ENCODE peak calls at places on chromosome 16, in nine cellular contexts. D is mucosa of descending colon, Y is PC-9, R is AG04449, G is A549, N is pancreas, A is NB4, Q is BJ, F is HFF-Myc. U is an unnamed sample.

GRCh38 chr16:595942-596735 is 6.3 kb downstream of the RAB40C start:
- DNase-seq in D (no peak), Y (no peak), R (no peak), G (no peak), N (peak), A (peak), Q (no peak), F (no peak), U (no peak)

GRCh38 chr16:57032346-57032745 is 43.0 kb downstream of the NLRC5 start:
- DNase-seq in D (no peak), Y (no peak), R (no peak), G (no peak), N (no peak), A (no peak), Q (no peak), F (no peak), U (no peak)

GRCh38 chr16:65548470-65548869 is 426.6 kb upstream of the CDH11 start:
- DNase-seq in D (no peak), Y (no peak), R (no peak), G (no peak), N (no peak), A (no peak), Q (no peak), F (no peak), U (no peak)

GRCh38 chr16:67537270-67537635 is 8.6 kb downstream of the RIPOR1 start:
- DNase-seq in D (peak), Y (no peak), R (no peak), G (no peak), N (peak), A (no peak), Q (no peak), F (no peak), U (peak)

GRCh38 chr16:55868980-55869379 is 6.2 kb downstream of the CES5A start:
- DNase-seq in D (no peak), Y (no peak), R (no peak), G (no peak), N (no peak), A (no peak), Q (no peak), F (no peak), U (no peak)

GRCh38 chr16:981695-982151 is at the start of gene SOX8:
- DNase-seq in D (no peak), Y (no peak), R (no peak), G (no peak), N (no peak), A (no peak), Q (no peak), F (no peak), U (peak)

GRCh38 chr16:87806608-87807546 is 41.1 kb upstream of the KLHDC4 start:
- DNase-seq in D (peak), Y (peak), R (peak), G (peak), N (peak), A (peak), Q (peak), F (peak), U (peak)

GRCh38 chr16:20734056-20734455 is 7.6 kb downstream of the THUMPD1 start:
- DNase-seq in D (no peak), Y (no peak), R (no peak), G (no peak), N (no peak), A (no peak), Q (no peak), F (no peak), U (no peak)

GRCh38 chr16:15599303-15600070 is 43.5 kb downstream of the MARF1 start:
- DNase-seq in D (no peak), Y (no peak), R (no peak), G (no peak), N (no peak), A (no peak), Q (no peak), F (no peak), U (no peak)

GRCh38 chr16:2151188-2152091 is 3.0 kb downstream of the RAB26 start:
- DNase-seq in D (no peak), Y (no peak), R (no peak), G (no peak), N (no peak), A (peak), Q (no peak), F (no peak), U (no peak)

GRCh38 chr16:626787-627457 is 3.9 kb upstream of the WFIKKN1 start:
- DNase-seq in D (no peak), Y (peak), R (peak), G (peak), N (no peak), A (no peak), Q (peak), F (peak), U (no peak)

GRCh38 chr16:49000594-49000993 is 281.0 kb downstream of the CBLN1 start:
- DNase-seq in D (no peak), Y (no peak), R (no peak), G (no peak), N (no peak), A (no peak), Q (no peak), F (no peak), U (no peak)

GRCh38 chr16:24493859-24494258 is 45.5 kb upstream of the RBBP6 start:
- DNase-seq in D (no peak), Y (peak), R (no peak), G (no peak), N (no peak), A (no peak), Q (no peak), F (no peak), U (no peak)

GRCh38 chr16:51900221-51900780 is 646.6 kb downstream of the TOX3 start:
- DNase-seq in D (no peak), Y (no peak), R (no peak), G (no peak), N (no peak), A (no peak), Q (no peak), F (no peak), U (no peak)

GRCh38 chr16:55453909-55454308 is 25.1 kb upstream of the MMP2 start:
- DNase-seq in D (no peak), Y (no peak), R (no peak), G (no peak), N (no peak), A (no peak), Q (no peak), F (no peak), U (no peak)

GRCh38 chr16:52825882-52826281 is 226.8 kb downstream of the CHD9NB start:
- DNase-seq in D (no peak), Y (no peak), R (no peak), G (no peak), N (no peak), A (no peak), Q (no peak), F (no peak), U (no peak)

GRCh38 chr16:1078579-1079021 is 6.1 kb downstream of the SSTR5 start:
- DNase-seq in D (peak), Y (peak), R (no peak), G (peak), N (peak), A (no peak), Q (no peak), F (no peak), U (peak)

GRCh38 chr16:71853413-71853812 is 7.6 kb downstream of the ATXN1L start:
- DNase-seq in D (no peak), Y (no peak), R (no peak), G (no peak), N (no peak), A (no peak), Q (no peak), F (no peak), U (no peak)

GRCh38 chr16:60655514-60656153 is 1380.6 kb downstream of the CDH8 start:
- DNase-seq in D (no peak), Y (no peak), R (no peak), G (no peak), N (no peak), A (no peak), Q (no peak), F (no peak), U (no peak)

GRCh38 chr16:66844342-66845079 is at the start of gene CA7:
- DNase-seq in D (no peak), Y (no peak), R (no peak), G (no peak), N (no peak), A (no peak), Q (no peak), F (no peak), U (no peak)

GRCh38 chr16:66918355-66918754 is 330 bp downstream of the CDH16 start:
- DNase-seq in D (no peak), Y (no peak), R (no peak), G (no peak), N (no peak), A (no peak), Q (no peak), F (no peak), U (no peak)

GRCh38 chr16:53829186-53829747 is 125.3 kb downstream of the FTO start:
- DNase-seq in D (no peak), Y (peak), R (no peak), G (no peak), N (no peak), A (no peak), Q (no peak), F (no peak), U (no peak)

GRCh38 chr16:1647904-1648303 is 30.2 kb upstream of the JPT2 start:
- DNase-seq in D (no peak), Y (no peak), R (no peak), G (no peak), N (no peak), A (no peak), Q (no peak), F (no peak), U (no peak)

GRCh38 chr16:14097182-14097951 is 26.2 kb downstream of the MRTFB start:
- DNase-seq in D (no peak), Y (peak), R (no peak), G (no peak), N (no peak), A (no peak), Q (no peak), F (no peak), U (peak)

GRCh38 chr16:11168386-11169065 is 87.5 kb downstream of the SOCS1 start:
- DNase-seq in D (no peak), Y (peak), R (no peak), G (no peak), N (no peak), A (no peak), Q (no peak), F (no peak), U (no peak)

GRCh38 chr16:59356144-59356543 is 622.0 kb upstream of the GOT2 start:
- DNase-seq in D (no peak), Y (no peak), R (no peak), G (no peak), N (no peak), A (no peak), Q (no peak), F (no peak), U (no peak)

GRCh38 chr16:87541004-87541881 is 48.4 kb upstream of the ZCCHC14 start:
- DNase-seq in D (no peak), Y (no peak), R (peak), G (no peak), N (no peak), A (no peak), Q (no peak), F (no peak), U (no peak)

GRCh38 chr16:60646631-60647030 is 1389.6 kb downstream of the CDH8 start:
- DNase-seq in D (no peak), Y (no peak), R (no peak), G (no peak), N (no peak), A (no peak), Q (no peak), F (no peak), U (no peak)

GRCh38 chr16:59164461-59164860 is 430.3 kb upstream of the GOT2 start:
- DNase-seq in D (no peak), Y (no peak), R (no peak), G (no peak), N (no peak), A (peak), Q (no peak), F (no peak), U (no peak)

GRCh38 chr16:61792194-61792904 is 243.9 kb downstream of the CDH8 start:
- DNase-seq in D (no peak), Y (peak), R (peak), G (no peak), N (no peak), A (no peak), Q (peak), F (peak), U (no peak)

GRCh38 chr16:75198135-75198600 is 8.8 kb downstream of the CTRB2 start:
- DNase-seq in D (no peak), Y (no peak), R (no peak), G (no peak), N (peak), A (no peak), Q (peak), F (peak), U (no peak)

GRCh38 chr16:65122974-65123845 is 1.3 kb upstream of the CDH11 start:
- DNase-seq in D (peak), Y (no peak), R (no peak), G (no peak), N (peak), A (no peak), Q (no peak), F (no peak), U (no peak)

GRCh38 chr16:66881560-66881959 is 1.2 kb downstream of the PDP2 start:
- DNase-seq in D (no peak), Y (no peak), R (no peak), G (no peak), N (no peak), A (no peak), Q (no peak), F (no peak), U (no peak)

GRCh38 chr16:68737046-68737729 is at the start of gene CDH1:
- DNase-seq in D (peak), Y (peak), R (no peak), G (no peak), N (peak), A (no peak), Q (no peak), F (no peak), U (peak)

GRCh38 chr16:68739964-68740627 is 3.0 kb downstream of the CDH1 start:
- DNase-seq in D (no peak), Y (no peak), R (no peak), G (peak), N (no peak), A (peak), Q (no peak), F (no peak), U (peak)

GRCh38 chr16:68740628-68741346 is 3.7 kb downstream of the CDH1 start:
- DNase-seq in D (no peak), Y (no peak), R (no peak), G (no peak), N (no peak), A (peak), Q (no peak), F (no peak), U (no peak)

GRCh38 chr16:68736561-68736960 is 531 bp upstream of the CDH1 start:
- DNase-seq in D (no peak), Y (no peak), R (no peak), G (no peak), N (no peak), A (no peak), Q (no peak), F (no peak), U (no peak)

DNA sequence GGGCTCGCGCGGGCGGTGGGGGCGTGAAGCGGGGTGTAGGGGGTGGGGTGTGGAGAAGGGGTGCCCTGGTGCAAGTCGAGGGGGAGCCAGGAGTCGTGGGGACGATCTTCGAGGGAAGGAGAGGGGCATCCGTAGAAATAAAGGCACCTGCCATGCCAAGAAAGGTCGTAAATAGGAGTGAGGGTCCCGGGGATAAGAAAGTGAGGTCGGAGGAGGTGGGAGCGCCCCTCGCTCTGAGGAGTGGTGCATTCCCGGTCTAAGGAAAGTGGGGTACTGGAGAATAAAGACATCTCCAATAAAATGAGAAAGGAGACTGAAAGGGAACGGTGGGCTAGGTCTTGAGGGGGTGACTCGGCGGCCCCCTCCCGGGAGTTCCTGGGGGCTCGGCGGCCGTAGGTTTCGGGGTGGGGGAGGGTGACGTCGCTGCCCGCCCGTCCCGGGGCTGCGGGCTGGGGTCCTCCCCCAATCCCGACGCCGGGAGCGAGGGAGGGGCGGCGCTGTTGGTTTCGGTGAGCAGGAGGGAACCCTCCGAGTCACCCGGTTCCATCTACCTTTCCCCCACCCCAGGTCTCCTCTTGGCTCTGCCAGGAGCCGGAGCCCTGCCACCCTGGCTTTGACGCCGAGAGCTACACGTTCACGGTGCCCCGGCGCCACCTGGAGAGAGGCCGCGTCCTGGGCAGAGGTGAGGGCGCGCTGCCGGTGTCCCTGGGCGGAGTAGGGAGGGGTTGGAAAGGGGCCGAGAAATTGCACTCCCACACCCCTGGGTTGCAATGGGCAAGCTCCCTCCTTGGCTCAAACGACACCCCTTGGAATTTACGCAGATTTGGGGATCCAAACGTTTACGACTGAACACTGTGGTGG is 868 bp downstream of the CDH1 start:
- DNase-seq in D (peak), Y (peak), R (no peak), G (peak), N (peak), A (no peak), Q (no peak), F (no peak), U (peak)
- TF ChIP-seq CTCF in D (peak), Y (peak), R (no peak), G (peak), N (no peak), A (no peak), Q (no peak), F (peak), U (no peak)

DNA sequence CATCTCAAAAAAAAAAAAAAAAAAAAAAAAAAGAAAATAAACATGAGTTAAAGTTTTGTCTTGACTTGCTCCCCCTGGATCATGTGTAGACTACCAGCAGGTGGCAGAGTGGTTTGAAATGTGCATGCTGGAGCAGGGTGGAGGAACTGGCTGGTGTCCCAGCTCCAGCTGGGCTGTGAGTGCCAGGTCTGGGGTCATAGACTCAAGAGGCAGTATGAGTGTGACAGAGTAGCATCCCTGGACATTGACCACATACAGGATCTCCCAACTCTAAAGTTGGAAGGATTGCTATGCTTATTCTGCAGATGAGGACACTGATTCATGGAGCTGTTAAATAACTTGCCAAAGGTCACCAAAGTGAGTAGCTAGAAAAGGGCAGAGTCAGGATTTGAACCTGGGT is 198.0 kb upstream of the MPHOSPH6 start:
- DNase-seq in D (no peak), Y (no peak), R (no peak), G (peak), N (peak), A (peak), Q (no peak), F (no peak), U (peak)
- TF ChIP-seq CTCF in D (no peak), Y (peak), R (peak), G (no peak), N (no peak), A (peak), Q (no peak), F (peak), U (no peak)

DNA sequence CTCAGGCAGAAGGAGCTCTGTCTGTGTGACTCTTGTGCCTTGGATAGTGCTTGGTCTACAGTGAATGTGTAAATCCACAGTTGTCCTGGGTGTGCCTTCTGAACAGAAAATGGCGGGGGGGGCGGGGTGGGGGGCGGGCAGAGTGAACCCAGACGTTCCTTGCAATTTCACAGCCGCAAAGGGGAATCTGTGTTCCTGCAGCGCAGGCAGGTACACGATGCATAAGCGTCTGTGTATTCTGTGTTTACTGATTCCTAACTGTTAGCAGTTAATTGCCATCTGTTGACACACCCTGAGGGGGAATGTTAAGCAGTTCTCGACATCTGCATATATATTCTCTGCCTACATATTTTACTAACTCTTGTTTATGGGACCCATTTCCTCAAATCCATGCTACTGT is 123.5 kb upstream of the ZFHX3 start:
- DNase-seq in D (no peak), Y (no peak), R (no peak), G (no peak), N (no peak), A (no peak), Q (no peak), F (no peak), U (no peak)
- TF ChIP-seq CTCF in D (no peak), Y (no peak), R (no peak), G (no peak), N (no peak), A (no peak), Q (no peak), F (no peak), U (no peak)

GRCh38 chr16:81996664-81997529 is 14.4 kb downstream of the SDR42E1 start:
- DNase-seq in D (no peak), Y (no peak), R (no peak), G (peak), N (no peak), A (peak), Q (peak), F (peak), U (peak)

GRCh38 chr16:81997738-81998137 is 13.5 kb downstream of the SDR42E1 start:
- DNase-seq in D (no peak), Y (peak), R (no peak), G (peak), N (no peak), A (no peak), Q (peak), F (no peak), U (peak)

GRCh38 chr16:81995651-81996050 is 15.6 kb downstream of the SDR42E1 start:
- DNase-seq in D (no peak), Y (no peak), R (no peak), G (no peak), N (no peak), A (no peak), Q (peak), F (no peak), U (no peak)

GRCh38 chr16:81994485-81994884 is 16.8 kb downstream of the SDR42E1 start:
- DNase-seq in D (no peak), Y (no peak), R (no peak), G (peak), N (no peak), A (peak), Q (no peak), F (no peak), U (no peak)
- TF ChIP-seq CTCF in D (no peak), Y (peak), R (no peak), G (no peak), N (no peak), A (peak), Q (no peak), F (peak), U (no peak)

GRCh38 chr16:22123146-22123545 is 30.8 kb downstream of the VWA3A start:
- DNase-seq in D (no peak), Y (peak), R (no peak), G (peak), N (no peak), A (peak), Q (no peak), F (no peak), U (no peak)
- TF ChIP-seq CTCF in D (no peak), Y (peak), R (no peak), G (no peak), N (no peak), A (peak), Q (no peak), F (peak), U (no peak)

GRCh38 chr16:31029272-31029671 is 4.1 kb upstream of the STX4 start:
- DNase-seq in D (no peak), Y (no peak), R (no peak), G (no peak), N (no peak), A (no peak), Q (no peak), F (no peak), U (no peak)
- TF ChIP-seq CTCF in D (no peak), Y (no peak), R (no peak), G (no peak), N (no peak), A (no peak), Q (no peak), F (no peak), U (no peak)

GRCh38 chr16:28277537-28278388 is 14.6 kb upstream of the SBK1 start:
- DNase-seq in D (peak), Y (peak), R (peak), G (peak), N (peak), A (peak), Q (no peak), F (no peak), U (peak)
- TF ChIP-seq CTCF in D (peak), Y (peak), R (peak), G (peak), N (peak), A (peak), Q (peak), F (peak), U (peak)

GRCh38 chr16:27193300-27193990 is 9.9 kb upstream of the KDM8 start:
- DNase-seq in D (no peak), Y (no peak), R (no peak), G (no peak), N (no peak), A (no peak), Q (no peak), F (no peak), U (no peak)
- TF ChIP-seq CTCF in D (no peak), Y (peak), R (no peak), G (no peak), N (no peak), A (no peak), Q (no peak), F (no peak), U (no peak)